ENCODE peak calls at places on chromosomes 1 and 21, in six cellular contexts. C is IMR-90, U is H9, P is neuronal stem cell, M is mesendoderm, E is H1. H is an unnamed sample.

GRCh38 chr1:61139324-61140055 is 57.1 kb downstream of the NFIA start:
- DNase-seq in C (peak), U (no peak), P (no peak), M (no peak), E (no peak), H (peak)

GRCh38 chr1:229116114-229116513 is 154.8 kb upstream of the RAB4A start:
- DNase-seq in C (peak), U (no peak), P (no peak), M (no peak), E (no peak), H (no peak)

GRCh38 chr1:112515311-112516009 is 6.7 kb downstream of the WNT2B start:
- DNase-seq in C (peak), U (peak), P (peak), M (peak), E (no peak), H (peak)

GRCh38 chr1:216815239-216815955 is 92.2 kb upstream of the ESRRG start:
- DNase-seq in C (peak), U (no peak), P (peak), M (no peak), E (no peak), H (peak)

GRCh38 chr1:224435318-224435763 is 744 bp upstream of the WDR26 start:
- DNase-seq in C (peak), U (peak), P (no peak), M (peak), E (no peak), H (peak)

GRCh38 chr1:106868828-106869227 is 187.6 kb upstream of the PRMT6 start:
- DNase-seq in C (no peak), U (no peak), P (no peak), M (no peak), E (no peak), H (no peak)

GRCh38 chr1:247054992-247055415 is 23.6 kb downstream of the ZNF670 start:
- DNase-seq in C (peak), U (no peak), P (no peak), M (no peak), E (no peak), H (peak)

GRCh38 chr1:177302365-177303044 is 131.7 kb downstream of the BRINP2 start:
- DNase-seq in C (no peak), U (no peak), P (no peak), M (peak), E (no peak), H (no peak)

GRCh38 chr21:28904961-28905435 is 87.7 kb downstream of the LTN1 start:
- DNase-seq in C (no peak), U (no peak), P (no peak), M (no peak), E (no peak), H (no peak)

GRCh38 chr1:24369199-24369598 is 44.4 kb downstream of the STPG1 start:
- DNase-seq in C (no peak), U (no peak), P (no peak), M (no peak), E (no peak), H (no peak)

GRCh38 chr1:153849487-153850185 is 73.1 kb downstream of the GATAD2B start:
- DNase-seq in C (no peak), U (no peak), P (no peak), M (no peak), E (no peak), H (no peak)

GRCh38 chr1:110535985-110536384 is 17.0 kb upstream of the KCNA10 start:
- DNase-seq in C (peak), U (no peak), P (no peak), M (no peak), E (no peak), H (peak)
- H2BK15ac ChIP-seq in C (no peak), U (no peak), P (no peak), M (no peak), E (no peak), H (no peak)

GRCh38 chr1:109877776-109878175 is 32.9 kb upstream of the CSF1 start:
- DNase-seq in C (no peak), U (no peak), P (no peak), M (no peak), E (no peak), H (no peak)

GRCh38 chr1:109876617-109877319 is 33.9 kb upstream of the CSF1 start:
- DNase-seq in C (peak), U (peak), P (no peak), M (peak), E (no peak), H (peak)

GRCh38 chr1:109875874-109876273 is 34.8 kb upstream of the CSF1 start:
- DNase-seq in C (no peak), U (no peak), P (no peak), M (no peak), E (no peak), H (no peak)

GRCh38 chr1:109878531-109878930 is 32.1 kb upstream of the CSF1 start:
- DNase-seq in C (no peak), U (no peak), P (no peak), M (no peak), E (no peak), H (no peak)

GRCh38 chr1:109877320-109877771 is 33.3 kb upstream of the CSF1 start:
- DNase-seq in C (peak), U (peak), P (peak), M (peak), E (peak), H (peak)
- H3K4ac ChIP-seq in C (peak), U (no peak), P (peak), M (peak), E (no peak), H (peak)

GRCh38 chr1:156559797-156560112 is 12.6 kb downstream of the IQGAP3 start:
- DNase-seq in C (no peak), U (no peak), P (no peak), M (peak), E (no peak), H (no peak)

GRCh38 chr1:156566436-156566835 is 5.9 kb downstream of the IQGAP3 start:
- DNase-seq in C (no peak), U (no peak), P (no peak), M (no peak), E (no peak), H (no peak)

GRCh38 chr1:156571261-156571958 is 955 bp downstream of the IQGAP3 start:
- DNase-seq in C (peak), U (no peak), P (no peak), M (no peak), E (no peak), H (peak)

GRCh38 chr1:156560585-156561163 is 11.7 kb downstream of the IQGAP3 start:
- DNase-seq in C (no peak), U (no peak), P (no peak), M (peak), E (no peak), H (no peak)

DNA sequence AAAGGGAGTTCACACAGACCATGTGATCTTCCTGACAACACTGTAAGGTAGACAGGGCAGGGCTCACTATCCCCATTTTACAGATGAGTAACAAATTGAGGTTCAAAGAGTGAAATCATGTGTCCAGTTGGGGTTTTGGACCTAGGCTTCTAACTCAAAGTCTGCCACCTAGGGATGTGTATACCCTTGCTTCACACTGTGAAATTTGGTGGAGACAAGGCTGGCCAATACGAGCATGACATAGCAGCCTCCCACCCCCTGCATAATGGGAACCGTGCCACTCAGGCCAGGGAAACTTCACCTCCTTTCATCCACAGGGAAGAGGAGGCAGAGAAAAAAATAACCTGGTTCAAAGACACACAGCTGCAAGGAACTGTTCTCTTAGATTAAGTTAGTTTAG is 6.8 kb downstream of the IQGAP3 start:
- DNase-seq in C (no peak), U (no peak), P (no peak), M (no peak), E (no peak), H (no peak)
- H3K23ac ChIP-seq in C (no peak), U (no peak), P (no peak), M (no peak), E (no peak), H (no peak)

GRCh38 chr1:211783897-211784296 is 46.7 kb downstream of the LPGAT1 start:
- DNase-seq in C (no peak), U (no peak), P (no peak), M (peak), E (no peak), H (no peak)
- H2BK15ac ChIP-seq in C (no peak), U (no peak), P (no peak), M (no peak), E (no peak), H (no peak)

GRCh38 chr1:6415979-6416656 is 3.6 kb downstream of the HES2 start:
- DNase-seq in C (no peak), U (no peak), P (no peak), M (no peak), E (no peak), H (no peak)
- H3K4ac ChIP-seq in C (no peak), U (no peak), P (no peak), M (no peak), E (no peak), H (no peak)

GRCh38 chr1:236494082-236494481 is 29.7 kb upstream of the LGALS8 start:
- DNase-seq in C (no peak), U (no peak), P (no peak), M (no peak), E (no peak), H (no peak)
- H3K23ac ChIP-seq in C (no peak), U (no peak), P (peak), M (no peak), E (no peak), H (no peak)

GRCh38 chr1:226619031-226619430 is 70.5 kb downstream of the STUM start:
- DNase-seq in C (no peak), U (no peak), P (no peak), M (no peak), E (no peak), H (no peak)

GRCh38 chr1:226618380-226618779 is 69.8 kb downstream of the STUM start:
- DNase-seq in C (no peak), U (no peak), P (no peak), M (no peak), E (no peak), H (no peak)

GRCh38 chr1:226624526-226624925 is 76.0 kb downstream of the STUM start:
- DNase-seq in C (peak), U (no peak), P (no peak), M (no peak), E (no peak), H (no peak)

GRCh38 chr1:226625326-226625725 is 76.8 kb downstream of the STUM start:
- DNase-seq in C (no peak), U (no peak), P (no peak), M (no peak), E (no peak), H (no peak)

DNA sequence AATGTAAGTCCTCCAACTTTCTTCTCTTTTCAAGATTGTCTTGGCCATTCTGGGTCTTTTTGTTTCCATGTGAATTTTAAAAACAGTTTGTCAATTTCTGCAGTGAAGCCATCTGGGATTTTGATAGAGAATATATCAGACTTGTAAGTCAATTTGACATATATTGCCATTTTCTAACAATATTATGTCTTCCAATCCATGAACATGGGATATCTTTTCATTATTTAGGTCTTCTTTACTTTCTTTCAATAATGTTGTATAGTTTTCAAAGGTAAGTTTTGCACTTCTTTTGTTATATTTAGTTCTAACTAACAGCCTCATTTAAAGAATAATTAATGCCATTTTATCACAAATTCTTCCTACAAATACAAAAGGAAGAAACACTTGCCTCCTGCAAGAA is 73.4 kb downstream of the STUM start:
- DNase-seq in C (no peak), U (no peak), P (no peak), M (no peak), E (no peak), H (no peak)
- H2BK15ac ChIP-seq in C (no peak), U (no peak), P (no peak), M (no peak), E (no peak), H (no peak)

GRCh38 chr1:31535561-31535960 is 40.8 kb upstream of the TINAGL1 start:
- DNase-seq in C (no peak), U (no peak), P (no peak), M (no peak), E (no peak), H (no peak)
- H3K4ac ChIP-seq in C (no peak), U (no peak), P (no peak), M (no peak), E (no peak), H (no peak)

DNA sequence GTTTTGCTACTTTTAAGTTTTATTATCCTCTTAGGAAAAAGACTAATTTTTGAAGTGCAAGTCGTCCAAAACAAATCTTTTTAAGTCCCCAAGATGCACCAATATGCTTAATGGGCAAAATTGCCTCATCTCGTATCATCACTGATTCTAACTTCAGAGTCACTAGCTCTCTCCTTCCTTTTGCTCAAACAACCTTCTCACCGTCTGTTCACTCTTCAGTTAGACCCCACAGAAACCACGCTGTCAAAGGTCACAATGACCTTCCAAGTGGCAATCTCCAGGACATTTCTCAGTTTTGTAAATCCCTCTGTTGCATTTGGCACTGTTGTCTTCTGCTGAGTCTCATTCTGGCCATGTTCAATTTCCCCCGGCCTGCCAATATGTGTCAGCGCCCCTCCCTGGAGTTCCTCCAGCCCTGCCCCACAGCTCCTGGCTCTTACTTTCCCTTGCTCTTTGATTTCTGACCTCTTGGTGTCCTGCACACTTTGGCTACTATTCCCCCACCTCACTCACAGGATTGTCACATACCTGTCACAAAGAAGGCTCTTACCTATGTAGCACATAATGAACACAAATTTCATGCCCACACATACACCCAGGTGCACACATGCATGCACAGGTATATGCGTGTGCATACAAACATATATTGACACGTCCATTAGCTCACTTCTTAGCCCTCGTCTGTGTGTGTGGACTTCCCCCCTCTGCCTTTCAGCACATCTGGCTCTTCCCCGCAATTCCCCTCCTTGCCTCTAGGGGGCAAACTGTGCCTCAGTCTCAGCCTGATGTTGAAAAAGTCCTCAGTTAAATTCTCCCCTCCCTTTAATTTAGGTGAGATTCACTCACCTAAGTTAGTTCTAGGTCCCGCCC is 354.0 kb upstream of the DUSP10 start:
- DNase-seq in C (no peak), U (peak), P (peak), M (peak), E (peak), H (peak)
- H3K23ac ChIP-seq in C (no peak), U (no peak), P (no peak), M (no peak), E (no peak), H (no peak)

GRCh38 chr1:15768388-15768787 is 9.8 kb downstream of the FBLIM1 start:
- DNase-seq in C (no peak), U (no peak), P (no peak), M (no peak), E (no peak), H (no peak)
- H2BK15ac ChIP-seq in C (no peak), U (no peak), P (no peak), M (no peak), E (no peak), H (no peak)

H was measured in mesenchymal stem cell.